ENCODE peak calls at places on chromosomes 4 and X, in seven cellular contexts. Y, J, C, L, S, H and O are unnamed samples.

GRCh38 chrX:67544281-67544680 is 460 bp downstream of the AR start:
- DNase-seq in C (peak), H (peak), J (no peak), L (peak), Y (peak), S (peak), O (no peak)

GRCh38 chrX:41589634-41590270 is 99.0 kb upstream of the GPR34 start:
- DNase-seq in S (peak), L (no peak), Y (no peak), H (no peak), J (no peak), C (no peak), O (no peak)

GRCh38 chr4:119299221-119300071 is 22.5 kb downstream of the FABP2 start:
- DNase-seq in H (no peak), C (no peak), L (no peak), J (no peak), S (peak), Y (no peak), O (no peak)

GRCh38 chrX:100995469-100995868 is 26.0 kb downstream of the ARL13A start:
- DNase-seq in S (no peak), L (no peak), C (no peak), Y (no peak), J (no peak), H (no peak), O (no peak)

GRCh38 chrX:13797512-13797911 is 19.4 kb downstream of the GPM6B start:
- DNase-seq in S (no peak), H (no peak), L (no peak), J (no peak), C (no peak), Y (no peak), O (no peak)

GRCh38 chrX:153946910-153947769 is 2.7 kb upstream of the RENBP start:
- DNase-seq in Y (peak), C (peak), S (peak), J (peak), H (peak), L (no peak), O (no peak)

GRCh38 chrX:56764153-56764974 is 35.3 kb downstream of the NBDY start:
- DNase-seq in H (no peak), S (peak), L (peak), J (peak), Y (peak), C (no peak), O (peak)

GRCh38 chr4:42855779-42856178 is 36.7 kb upstream of the GRXCR1 start:
- DNase-seq in L (no peak), H (no peak), C (no peak), J (no peak), S (no peak), Y (no peak), O (no peak)

GRCh38 chr4:186954956-186955355 is 231.3 kb upstream of the FAT1 start:
- DNase-seq in H (no peak), J (no peak), Y (no peak), S (no peak), C (no peak), L (no peak), O (no peak)

GRCh38 chrX:2317527-2318055 is 183.2 kb downstream of the DHRSX start:
- DNase-seq in L (no peak), H (no peak), C (no peak), J (no peak), S (no peak), Y (no peak), O (no peak)

GRCh38 chr4:141731481-141731880 is 95.1 kb downstream of the IL15 start:
- DNase-seq in Y (no peak), H (no peak), C (no peak), L (no peak), S (no peak), J (no peak), O (no peak)

GRCh38 chr4:93747220-93747619 is 81.3 kb upstream of the ATOH1 start:
- DNase-seq in J (no peak), H (no peak), C (no peak), Y (no peak), L (no peak), S (no peak), O (no peak)

GRCh38 chrX:154436597-154437397 is at the start of gene GDI1:
- DNase-seq in Y (peak), S (peak), C (peak), L (peak), J (peak), H (peak), O (no peak)

GRCh38 chr4:48235050-48235449 is 34.6 kb downstream of the TEC start:
- DNase-seq in J (no peak), H (no peak), L (no peak), C (no peak), Y (no peak), S (no peak), O (no peak)

GRCh38 chr4:63717384-63717783 is 691.9 kb downstream of the TECRL start:
- DNase-seq in H (no peak), C (no peak), Y (no peak), S (peak), J (peak), L (no peak), O (no peak)
- TF ChIP-seq CTCF in H (no peak), C (no peak), Y (no peak), S (peak), J (no peak), L (peak), O (peak)

GRCh38 chr4:118139241-118139640 is 105.0 kb downstream of the NDST3 start:
- DNase-seq in J (no peak), H (no peak), C (no peak), L (no peak), Y (no peak), S (no peak), O (no peak)

GRCh38 chr4:118141240-118141639 is 107.0 kb downstream of the NDST3 start:
- DNase-seq in L (no peak), S (no peak), J (no peak), C (no peak), H (no peak), Y (no peak), O (no peak)
- TF ChIP-seq CTCF in L (no peak), S (no peak), J (no peak), C (no peak), H (no peak), Y (no peak), O (no peak)

DNA sequence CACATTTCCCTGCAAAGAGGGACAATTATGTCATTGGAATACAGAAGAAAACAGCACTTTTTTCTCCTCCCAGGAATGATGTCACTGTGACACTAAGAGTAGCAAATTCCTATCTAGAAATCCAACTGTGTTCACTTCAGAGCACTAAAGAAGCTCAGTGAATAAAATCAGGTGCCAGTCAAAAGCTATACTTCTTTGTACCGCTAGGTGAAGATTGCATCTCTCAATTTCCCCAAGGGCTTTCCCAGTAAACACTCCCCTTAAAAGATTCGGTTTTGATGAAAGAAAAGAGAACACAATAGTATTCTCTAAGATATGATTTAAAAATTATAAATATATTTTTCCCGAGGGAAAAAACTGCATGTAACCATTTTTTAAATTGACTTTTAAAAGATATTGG is 104.7 kb upstream of the MID1 start:
- DNase-seq in Y (no peak), C (no peak), S (no peak), J (no peak), H (no peak), L (no peak), O (no peak)
- TF ChIP-seq CTCF in Y (no peak), C (no peak), S (no peak), J (peak), H (no peak), L (no peak), O (peak)

GRCh38 chr4:40582413-40582812 is 47.3 kb downstream of the RBM47 start:
- DNase-seq in J (no peak), S (no peak), H (no peak), Y (no peak), L (no peak), C (no peak), O (no peak)
- TF ChIP-seq CTCF in J (no peak), S (no peak), H (no peak), Y (no peak), L (no peak), C (no peak), O (no peak)

DNA sequence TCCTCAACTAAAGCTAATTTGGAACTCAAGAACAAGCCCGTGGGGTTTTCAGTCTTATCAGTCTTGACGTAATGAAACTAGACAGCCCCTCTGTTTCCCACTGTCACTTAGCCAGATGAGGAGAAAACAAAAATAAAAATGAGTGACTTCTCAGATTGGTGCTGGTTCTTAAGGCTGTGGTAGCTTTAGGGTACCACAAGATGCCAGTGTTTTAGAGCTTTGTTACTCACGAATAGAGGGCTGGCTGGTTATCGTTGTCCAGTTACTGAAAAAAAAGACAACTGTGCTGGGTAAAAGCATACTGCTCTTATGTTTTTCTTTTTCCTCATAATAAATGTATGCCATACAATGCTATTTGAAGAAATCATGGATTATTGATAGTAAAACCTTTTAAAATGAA is 796.7 kb downstream of the RAPGEF2 start:
- DNase-seq in J (no peak), Y (no peak), C (no peak), H (no peak), S (no peak), L (no peak), O (no peak)
- TF ChIP-seq CTCF in J (no peak), Y (no peak), C (no peak), H (no peak), S (no peak), L (no peak), O (peak)